ENCODE peak calls at places on chromosomes 7 and 10, in eight cellular contexts. K, J, W, V, B, D, M and L are unnamed samples.

GRCh38 chr7:2876031-2876862 is 32.1 kb upstream of the GNA12 start:
- DNase-seq in K (no peak), V (no peak), J (peak), M (no peak), B (no peak), D (no peak), W (peak), L (no peak)

GRCh38 chr10:80280071-80280800 is 9.2 kb downstream of the MAT1A start:
- DNase-seq in J (no peak), M (no peak), W (no peak), B (no peak), V (no peak), D (no peak), K (no peak), L (no peak)

GRCh38 chr10:34535872-34536271 is 279.2 kb downstream of the PARD3 start:
- DNase-seq in D (no peak), B (no peak), W (no peak), V (no peak), J (no peak), M (no peak), K (no peak), L (no peak)

GRCh38 chr10:13054844-13055243 is 45.1 kb upstream of the OPTN start:
- DNase-seq in B (no peak), M (no peak), K (no peak), V (no peak), J (no peak), W (no peak), D (no peak), L (no peak)

GRCh38 chr10:2097937-2098336 is 360.6 kb upstream of the ADARB2 start:
- DNase-seq in D (no peak), M (no peak), V (no peak), K (no peak), J (no peak), W (no peak), B (no peak), L (no peak)

GRCh38 chr10:111126981-111127848 is 50.4 kb downstream of the ADRA2A start:
- DNase-seq in W (no peak), V (no peak), K (no peak), B (no peak), D (no peak), J (no peak), M (no peak), L (no peak)

GRCh38 chr7:82578430-82578829 is 134.9 kb upstream of the CACNA2D1 start:
- DNase-seq in W (peak), B (no peak), V (no peak), D (peak), J (no peak), M (no peak), K (no peak), L (no peak)

GRCh38 chr10:124213881-124214523 is 120.6 kb upstream of the CHST15 start:
- DNase-seq in B (no peak), V (no peak), W (no peak), M (no peak), K (no peak), D (no peak), J (no peak), L (no peak)

GRCh38 chr7:112411186-112411795 is 39.0 kb upstream of the IFRD1 start:
- DNase-seq in W (peak), D (peak), J (peak), K (no peak), M (no peak), V (no peak), B (peak), L (no peak)

GRCh38 chr7:155532792-155533119 is 13.6 kb downstream of the CNPY1 start:
- DNase-seq in B (no peak), K (no peak), D (no peak), M (no peak), V (no peak), W (no peak), J (no peak), L (no peak)

GRCh38 chr10:17073720-17074547 is 55.7 kb downstream of the CUBN start:
- DNase-seq in J (no peak), K (no peak), V (no peak), D (peak), B (no peak), M (no peak), W (no peak), L (no peak)

GRCh38 chr7:27944626-27945025 is 204.7 kb downstream of the TAX1BP1 start:
- DNase-seq in B (no peak), M (no peak), D (peak), W (no peak), V (no peak), J (no peak), K (no peak), L (no peak)

GRCh38 chr10:125257521-125258105 is 97.2 kb upstream of the CTBP2 start:
- DNase-seq in M (no peak), W (no peak), K (no peak), D (no peak), V (no peak), B (no peak), J (no peak), L (no peak)

GRCh38 chr7:111914287-111914686 is 291.9 kb downstream of the DOCK4 start:
- DNase-seq in J (no peak), B (no peak), V (no peak), W (no peak), K (no peak), M (no peak), D (no peak), L (no peak)

GRCh38 chr10:88117869-88118632 is 254.6 kb downstream of the PTEN start:
- DNase-seq in D (no peak), V (no peak), W (no peak), K (no peak), B (no peak), M (no peak), J (no peak), L (peak)
- TF ChIP-seq CTCF in D (peak), V (no peak), W (peak), K (no peak), B (peak), M (peak), J (no peak), L (peak)

DNA sequence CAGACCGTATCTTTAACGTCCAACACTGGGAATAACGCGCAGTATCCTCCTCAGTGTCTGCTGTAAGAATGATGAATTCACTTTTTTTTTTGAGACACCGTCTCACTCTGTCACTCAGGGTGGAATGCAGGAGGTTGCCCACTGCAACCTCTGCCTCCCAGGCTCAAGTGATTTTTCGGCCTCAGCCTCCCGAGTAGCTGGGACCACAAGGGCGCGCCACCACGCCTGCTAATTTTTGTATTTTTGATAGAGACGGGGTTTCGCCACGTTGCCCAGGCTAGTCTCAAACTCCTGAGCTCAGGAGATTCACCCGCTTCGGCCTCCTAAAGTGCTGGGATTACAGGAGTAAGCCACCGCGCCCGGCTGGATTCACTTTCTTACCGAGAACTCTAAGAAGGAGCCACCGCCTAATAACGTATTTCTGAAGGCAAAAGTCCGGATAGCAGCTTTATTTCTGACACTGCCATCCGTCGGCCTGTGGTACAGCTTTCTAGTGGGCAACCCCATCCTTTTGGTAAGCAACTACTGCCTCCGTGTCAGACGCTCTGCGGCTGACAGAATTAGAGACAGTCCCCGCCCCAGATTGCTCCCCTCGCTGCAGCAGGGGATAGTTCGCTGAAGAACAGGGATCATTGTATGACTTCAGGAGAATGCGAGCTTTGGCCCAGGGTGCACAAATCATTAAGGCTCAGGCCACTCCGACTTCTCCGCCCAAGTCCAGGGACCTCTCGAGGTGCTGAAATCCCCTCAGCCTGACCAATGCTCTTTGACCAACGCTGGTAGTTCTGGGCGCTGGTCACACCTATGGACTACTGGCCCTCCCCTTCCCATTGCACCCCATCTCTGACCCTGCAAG is 649 bp downstream of the POLR3A start:
- DNase-seq in K (no peak), W (peak), V (no peak), B (peak), J (peak), M (no peak), D (peak), L (no peak)
- TF ChIP-seq CTCF in K (no peak), W (no peak), V (no peak), B (peak), J (no peak), M (no peak), D (no peak), L (no peak)

DNA sequence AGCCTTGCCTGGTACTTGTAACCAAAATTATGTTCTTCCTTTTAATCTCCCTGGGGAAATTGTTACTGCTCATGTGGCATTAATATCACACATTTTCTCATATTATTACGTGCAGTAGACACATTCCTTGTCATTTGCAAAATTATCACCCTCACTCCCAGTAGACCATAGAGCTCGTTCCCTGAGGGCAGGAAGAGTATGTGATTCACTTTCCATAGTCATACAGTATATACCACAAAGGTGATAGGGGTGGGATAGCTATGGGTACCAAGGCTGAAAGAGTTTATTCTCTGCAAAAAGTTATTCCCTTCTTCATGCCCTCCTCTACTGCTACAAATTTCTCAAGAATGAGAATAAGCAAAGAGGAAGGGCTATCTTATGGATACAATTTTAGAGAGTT is 359.9 kb upstream of the PCDH15 start:
- DNase-seq in J (no peak), M (no peak), W (no peak), K (no peak), B (no peak), D (no peak), V (no peak), L (no peak)
- TF ChIP-seq CTCF in J (no peak), M (no peak), W (no peak), K (no peak), B (no peak), D (no peak), V (no peak), L (no peak)

GRCh38 chr10:3893904-3894563 is 109.0 kb upstream of the KLF6 start:
- DNase-seq in M (no peak), J (no peak), V (no peak), K (no peak), W (no peak), D (no peak), B (no peak), L (no peak)

GRCh38 chr10:3895045-3895609 is 110.1 kb upstream of the KLF6 start:
- DNase-seq in B (peak), V (no peak), J (no peak), M (no peak), K (no peak), W (no peak), D (peak), L (no peak)

GRCh38 chr10:3891396-3891795 is 106.4 kb upstream of the KLF6 start:
- DNase-seq in M (no peak), J (no peak), V (no peak), D (no peak), K (no peak), W (no peak), B (no peak), L (no peak)

GRCh38 chr10:3892440-3893101 is 107.6 kb upstream of the KLF6 start:
- DNase-seq in W (no peak), M (no peak), J (no peak), V (no peak), D (peak), B (no peak), K (no peak), L (no peak)

DNA sequence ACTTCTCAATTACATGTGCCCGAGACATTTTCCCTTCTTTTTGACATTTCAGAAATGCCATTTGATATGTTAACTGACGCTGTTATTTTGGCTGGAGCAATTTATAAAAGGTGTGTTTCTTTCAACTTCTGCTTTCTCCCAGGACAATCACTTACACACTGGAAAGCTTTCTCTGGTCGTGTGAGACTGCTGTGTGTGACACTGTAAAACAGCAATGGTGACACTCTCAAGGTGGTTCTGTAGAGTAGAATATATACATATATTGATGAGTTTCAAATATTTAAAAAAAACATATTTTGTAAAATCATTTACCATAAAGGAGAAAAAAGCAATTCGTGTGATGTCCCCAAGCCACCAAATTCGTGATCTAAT is 108.1 kb upstream of the KLF6 start:
- DNase-seq in V (no peak), D (no peak), J (no peak), B (no peak), K (no peak), W (no peak), M (no peak), L (no peak)
- TF ChIP-seq CTCF in V (no peak), D (no peak), J (no peak), B (no peak), K (no peak), W (no peak), M (no peak), L (no peak)

DNA sequence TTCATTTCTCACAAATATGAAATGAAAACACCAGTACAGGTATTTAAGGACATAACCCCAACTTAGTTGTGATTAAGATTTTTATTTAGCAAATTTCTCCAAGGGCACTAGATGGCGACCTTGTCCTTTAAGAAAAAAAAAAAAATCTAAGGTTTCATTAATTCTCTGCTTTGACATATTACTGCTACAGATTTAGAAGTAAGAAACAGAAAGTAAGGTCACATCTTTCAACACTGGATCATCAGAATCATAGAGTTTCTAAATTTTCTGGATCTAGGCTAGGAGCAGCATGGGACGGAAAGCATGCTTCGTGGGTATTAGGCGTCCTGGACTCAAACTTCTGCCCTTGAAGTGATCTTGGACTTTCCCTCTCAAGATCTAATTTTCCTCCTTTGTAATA is 85.5 kb upstream of the PRKG1 start:
- DNase-seq in D (peak), V (no peak), M (no peak), J (no peak), B (no peak), W (peak), K (no peak), L (no peak)
- TF ChIP-seq CTCF in D (peak), V (no peak), M (peak), J (peak), B (peak), W (peak), K (no peak), L (peak)

DNA sequence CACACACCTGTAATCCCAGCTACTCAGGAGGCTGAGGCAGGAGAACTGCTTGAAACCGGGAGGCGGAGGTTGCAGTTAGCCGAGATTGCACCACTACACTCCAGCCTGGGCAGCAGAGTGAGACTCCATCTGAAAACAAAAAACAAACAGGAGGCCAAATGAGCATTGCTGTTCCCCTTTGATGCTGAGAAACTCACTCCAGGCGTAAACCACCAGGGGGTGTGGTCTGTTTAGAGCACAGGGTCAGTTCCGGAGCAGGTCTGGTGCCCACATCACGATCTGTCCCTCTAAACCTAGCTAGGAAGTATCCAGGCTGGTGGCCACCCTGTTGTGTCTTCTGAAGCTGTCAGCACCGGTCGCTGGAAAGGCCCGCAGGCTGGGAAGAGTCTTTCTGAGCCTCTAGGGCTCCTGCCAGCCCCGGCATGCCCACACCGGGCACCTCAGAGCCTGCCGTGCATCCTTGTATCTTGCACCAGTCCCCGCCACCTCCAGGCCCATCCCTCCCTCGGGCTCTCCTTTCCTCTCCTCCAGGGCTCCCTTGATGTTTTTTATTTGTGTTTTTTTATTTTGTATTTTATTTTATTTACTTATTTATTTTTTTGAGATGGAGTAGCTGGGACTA is 66.3 kb upstream of the SH2B2 start:
- DNase-seq in V (no peak), D (no peak), K (no peak), B (no peak), J (peak), W (no peak), M (no peak), L (no peak)
- TF ChIP-seq CTCF in V (no peak), D (no peak), K (no peak), B (peak), J (no peak), W (no peak), M (no peak), L (no peak)

GRCh38 chr7:108452707-108453106 is 3.5 kb downstream of the NRCAM start:
- DNase-seq in W (peak), K (no peak), V (no peak), B (no peak), M (no peak), J (peak), D (peak), L (no peak)
- TF ChIP-seq CTCF in W (peak), K (no peak), V (no peak), B (peak), M (peak), J (peak), D (peak), L (peak)